ENCODE peak calls at places on chromosome 13, in eight cellular contexts. E is substantia nigra; X is SK-N-DZ; H is activated CD4-positive, alpha-beta T cell treated with anti-CD3 and anti-CD28 coated beads, Interleukin-2, amount 50 U/mL, for 4 hours; I is transverse colon; Y is stimulated activated CD4-positive, alpha-beta T cell treated with anti-CD3 and anti-CD28 coated beads, TNF-alpha, amount 100 ng/mL, for 48 hours; J is Daoy; B is ureter. O is an unnamed sample.

GRCh38 chr13:51154029-51154555 is 43.0 kb upstream of the C13orf42 start:
- DNase-seq in B (no peak), H (no peak), E (no peak), J (peak; percentile 21), I (no peak), X (no peak), Y (no peak), O (peak; percentile 15)

GRCh38 chr13:109768176-109768575 is 18.2 kb downstream of the IRS2 start:
- DNase-seq in X (no peak), H (no peak), J (no peak), B (no peak), E (no peak), I (no peak), Y (no peak), O (no peak)

GRCh38 chr13:98869408-98870090 is 108.3 kb downstream of the DOCK9 start:
- DNase-seq in B (no peak), J (peak; percentile 12), E (no peak), I (no peak), Y (no peak), H (no peak), X (no peak), O (no peak)

GRCh38 chr13:50310734-50311133 is 295.5 kb downstream of the KCNRG start:
- DNase-seq in Y (no peak), B (no peak), X (no peak), I (no peak), E (no peak), J (no peak), H (no peak), O (no peak)

GRCh38 chr13:30796132-30796832 is 60.9 kb downstream of the ALOX5AP start:
- DNase-seq in Y (no peak), I (no peak), H (no peak), J (peak; percentile 86), E (no peak), X (no peak), B (no peak), O (no peak)

GRCh38 chr13:27973956-27974662 is 5.0 kb upstream of the CDX2 start:
- DNase-seq in H (no peak), E (no peak), X (no peak), I (no peak), B (no peak), J (no peak), Y (no peak), O (no peak)

GRCh38 chr13:100443998-100444328 is 144.6 kb downstream of the GGACT start:
- DNase-seq in H (no peak), Y (no peak), E (no peak), X (no peak), J (peak; percentile 5), I (no peak), B (no peak), O (no peak)

GRCh38 chr13:110073982-110074381 is 233.0 kb downstream of the COL4A1 start:
- DNase-seq in J (no peak), B (no peak), E (no peak), X (no peak), I (no peak), H (no peak), Y (no peak), O (no peak)

GRCh38 chr13:80131204-80131603 is 209.7 kb downstream of the SPRY2 start:
- DNase-seq in J (peak; percentile 34), Y (no peak), E (peak; percentile 75), H (no peak), X (peak; percentile 45), I (peak; percentile 81), B (no peak), O (no peak)

GRCh38 chr13:109180905-109181425 is 551.6 kb downstream of the MYO16 start:
- DNase-seq in I (no peak), H (no peak), Y (no peak), J (peak; percentile 53), X (no peak), E (no peak), B (no peak), O (no peak)

GRCh38 chr13:49098771-49099512 is 121.2 kb upstream of the MLNR start:
- DNase-seq in B (no peak), I (no peak), J (peak; percentile 4), X (no peak), E (no peak), H (no peak), Y (no peak), O (peak; percentile 20)

GRCh38 chr13:50923272-50923671 is 13.7 kb downstream of the RNASEH2B start:
- DNase-seq in Y (no peak), J (no peak), X (no peak), I (no peak), B (no peak), E (no peak), H (no peak), O (no peak)

GRCh38 chr13:46100191-46100877 is 4.5 kb downstream of the CPB2 start:
- DNase-seq in E (no peak), J (no peak), Y (no peak), H (no peak), X (no peak), B (no peak), I (no peak), O (no peak)

GRCh38 chr13:72677431-72677830 is 50.0 kb downstream of the MZT1 start:
- DNase-seq in B (no peak), Y (no peak), X (peak; percentile 77), H (no peak), J (no peak), I (no peak), E (no peak), O (no peak)

GRCh38 chr13:98706446-98707110 is 45.9 kb downstream of the SLC15A1 start:
- DNase-seq in X (no peak), H (no peak), I (no peak), E (no peak), Y (no peak), B (no peak), J (peak; percentile 33), O (no peak)

GRCh38 chr13:42388326-42388725 is 116.4 kb downstream of the AKAP11 start:
- DNase-seq in B (no peak), X (no peak), H (no peak), E (no peak), J (no peak), Y (no peak), I (no peak), O (no peak)

GRCh38 chr13:48412100-48412556 is 785 bp downstream of the LPAR6 start:
- DNase-seq in I (no peak), Y (no peak), H (no peak), X (no peak), J (no peak), B (no peak), E (no peak), O (no peak)

GRCh38 chr13:108494991-108495661 is 134.3 kb upstream of the MYO16 start:
- DNase-seq in Y (no peak), I (no peak), J (no peak), E (no peak), X (no peak), H (no peak), B (no peak), O (no peak)

GRCh38 chr13:91668844-91669495 is 270.5 kb downstream of the GPC5 start:
- DNase-seq in X (no peak), B (no peak), I (no peak), J (no peak), H (no peak), E (no peak), Y (no peak), O (no peak)

GRCh38 chr13:90430127-90430526 is 917.4 kb upstream of the MIR17HG start:
- DNase-seq in J (no peak), I (no peak), X (no peak), H (no peak), B (no peak), E (no peak), Y (no peak), O (no peak)

GRCh38 chr13:64551755-64552154 is 2678.4 kb downstream of the PCDH9 start:
- DNase-seq in J (no peak), E (no peak), X (peak; percentile 36), Y (no peak), I (no peak), B (no peak), H (no peak), O (no peak)

GRCh38 chr13:50309872-50310594 is 294.8 kb downstream of the KCNRG start:
- DNase-seq in Y (no peak), H (no peak), J (no peak), I (no peak), B (no peak), E (no peak), X (no peak), O (peak; percentile 30)

GRCh38 chr13:47679391-47679790 is 321.7 kb downstream of the SUCLA2 start:
- DNase-seq in B (no peak), J (no peak), I (no peak), E (no peak), Y (no peak), H (no peak), X (no peak), O (no peak)

GRCh38 chr13:90232291-90232690 is 1115.2 kb upstream of the MIR17HG start:
- DNase-seq in J (no peak), B (no peak), I (no peak), E (no peak), X (no peak), Y (no peak), H (no peak), O (no peak)

GRCh38 chr13:23753523-23753922 is 135.7 kb downstream of the MIPEP start:
- DNase-seq in I (no peak), H (no peak), B (no peak), E (no peak), J (peak; percentile 20), X (no peak), Y (no peak), O (no peak)

GRCh38 chr13:102045713-102046112 is 356.1 kb downstream of the FGF14 start:
- DNase-seq in I (no peak), B (no peak), Y (no peak), J (no peak), H (no peak), X (peak; percentile 16), E (no peak), O (no peak)

GRCh38 chr13:41706189-41706588 is 248.8 kb downstream of the RGCC start:
- DNase-seq in H (no peak), B (no peak), E (no peak), X (no peak), J (no peak), I (no peak), Y (no peak), O (no peak)

GRCh38 chr13:21913010-21913409 is 242.1 kb downstream of the FGF9 start:
- DNase-seq in X (no peak), H (no peak), J (peak; percentile 27), E (no peak), Y (peak; percentile 3), I (no peak), B (no peak), O (no peak)

GRCh38 chr13:108618233-108618632 is 11.2 kb upstream of the MYO16 start:
- DNase-seq in H (no peak), J (no peak), I (no peak), E (no peak), X (no peak), Y (no peak), B (no peak), O (no peak)

GRCh38 chr13:41182231-41182630 is 12.1 kb downstream of the KBTBD7 start:
- DNase-seq in Y (no peak), E (no peak), X (no peak), J (no peak), I (no peak), H (no peak), B (no peak), O (no peak)

GRCh38 chr13:37929308-37929707 is 59.7 kb upstream of the TRPC4 start:
- DNase-seq in H (no peak), J (no peak), Y (no peak), B (no peak), X (peak; percentile 16), E (no peak), I (no peak), O (no peak)

GRCh38 chr13:114042066-114042815 is 68.4 kb upstream of the C13orf46 start:
- DNase-seq in J (no peak), I (no peak), H (no peak), X (no peak), B (no peak), E (no peak), Y (no peak), O (no peak)